ENCODE peak calls at places on chromosome X, in eight cellular contexts. One of them, this sample, is unnamed.

GRCh38 chrX:115892056-115892708 is 278.4 kb upstream of the AGTR2 start:
- DNase-seq in OCI-LY7: no peak
- DNase-seq in MM.1S: no peak
- DNase-seq in HCT116: peak
- DNase-seq in GM23338: no peak
- DNase-seq in GM23248: peak
- DNase-seq in hepatocyte: peak
- DNase-seq in neural progenitor cell: no peak
- DNase-seq in this sample: peak

GRCh38 chrX:36534900-36535299 is 473.3 kb upstream of the FAM47C start:
- DNase-seq in neural progenitor cell: no peak
- DNase-seq in hepatocyte: no peak
- DNase-seq in MM.1S: no peak
- DNase-seq in HCT116: no peak
- DNase-seq in OCI-LY7: no peak
- DNase-seq in GM23248: no peak
- DNase-seq in GM23338: peak
- DNase-seq in this sample: no peak

GRCh38 chrX:154136627-154137161 is 7.3 kb upstream of the OPN1LW start:
- DNase-seq in MM.1S: peak
- DNase-seq in GM23338: peak
- DNase-seq in hepatocyte: peak
- DNase-seq in neural progenitor cell: peak
- DNase-seq in HCT116: peak
- DNase-seq in GM23248: peak
- DNase-seq in OCI-LY7: peak
- DNase-seq in this sample: peak

GRCh38 chrX:49286581-49286980 is 16.9 kb upstream of the GAGE10 start:
- DNase-seq in hepatocyte: no peak
- DNase-seq in OCI-LY7: no peak
- DNase-seq in neural progenitor cell: no peak
- DNase-seq in GM23338: no peak
- DNase-seq in HCT116: no peak
- DNase-seq in MM.1S: no peak
- DNase-seq in GM23248: no peak
- DNase-seq in this sample: no peak

GRCh38 chrX:110750526-110751189 is 45.0 kb downstream of the CHRDL1 start:
- DNase-seq in neural progenitor cell: peak
- DNase-seq in GM23338: no peak
- DNase-seq in GM23248: no peak
- DNase-seq in hepatocyte: no peak
- DNase-seq in OCI-LY7: no peak
- DNase-seq in MM.1S: no peak
- DNase-seq in HCT116: no peak
- DNase-seq in this sample: no peak

GRCh38 chrX:96713303-96713702 is 28.7 kb downstream of the DIAPH2 start:
- DNase-seq in GM23338: no peak
- DNase-seq in GM23248: no peak
- DNase-seq in neural progenitor cell: no peak
- DNase-seq in hepatocyte: peak
- DNase-seq in HCT116: no peak
- DNase-seq in OCI-LY7: no peak
- DNase-seq in MM.1S: no peak
- DNase-seq in this sample: peak

GRCh38 chrX:13742397-13743176 is 8.0 kb downstream of the OFD1 start:
- DNase-seq in GM23248: no peak
- DNase-seq in GM23338: peak
- DNase-seq in neural progenitor cell: no peak
- DNase-seq in HCT116: no peak
- DNase-seq in MM.1S: peak
- DNase-seq in OCI-LY7: peak
- DNase-seq in hepatocyte: peak
- DNase-seq in this sample: no peak

GRCh38 chrX:153441296-153441695 is 4.6 kb downstream of the TREX2 start:
- DNase-seq in neural progenitor cell: no peak
- DNase-seq in HCT116: no peak
- DNase-seq in OCI-LY7: no peak
- DNase-seq in hepatocyte: no peak
- DNase-seq in MM.1S: no peak
- DNase-seq in GM23248: no peak
- DNase-seq in GM23338: no peak
- DNase-seq in this sample: no peak

GRCh38 chrX:24553016-24553415 is 87.9 kb downstream of the PDK3 start:
- DNase-seq in hepatocyte: peak
- DNase-seq in GM23248: no peak
- DNase-seq in neural progenitor cell: no peak
- DNase-seq in MM.1S: no peak
- DNase-seq in HCT116: no peak
- DNase-seq in OCI-LY7: no peak
- DNase-seq in GM23338: no peak
- DNase-seq in this sample: no peak

GRCh38 chrX:93695981-93696380 is 22.0 kb downstream of the FAM133A start:
- DNase-seq in OCI-LY7: no peak
- DNase-seq in GM23248: no peak
- DNase-seq in hepatocyte: no peak
- DNase-seq in MM.1S: no peak
- DNase-seq in neural progenitor cell: no peak
- DNase-seq in GM23338: peak
- DNase-seq in HCT116: no peak
- DNase-seq in this sample: no peak

DNA sequence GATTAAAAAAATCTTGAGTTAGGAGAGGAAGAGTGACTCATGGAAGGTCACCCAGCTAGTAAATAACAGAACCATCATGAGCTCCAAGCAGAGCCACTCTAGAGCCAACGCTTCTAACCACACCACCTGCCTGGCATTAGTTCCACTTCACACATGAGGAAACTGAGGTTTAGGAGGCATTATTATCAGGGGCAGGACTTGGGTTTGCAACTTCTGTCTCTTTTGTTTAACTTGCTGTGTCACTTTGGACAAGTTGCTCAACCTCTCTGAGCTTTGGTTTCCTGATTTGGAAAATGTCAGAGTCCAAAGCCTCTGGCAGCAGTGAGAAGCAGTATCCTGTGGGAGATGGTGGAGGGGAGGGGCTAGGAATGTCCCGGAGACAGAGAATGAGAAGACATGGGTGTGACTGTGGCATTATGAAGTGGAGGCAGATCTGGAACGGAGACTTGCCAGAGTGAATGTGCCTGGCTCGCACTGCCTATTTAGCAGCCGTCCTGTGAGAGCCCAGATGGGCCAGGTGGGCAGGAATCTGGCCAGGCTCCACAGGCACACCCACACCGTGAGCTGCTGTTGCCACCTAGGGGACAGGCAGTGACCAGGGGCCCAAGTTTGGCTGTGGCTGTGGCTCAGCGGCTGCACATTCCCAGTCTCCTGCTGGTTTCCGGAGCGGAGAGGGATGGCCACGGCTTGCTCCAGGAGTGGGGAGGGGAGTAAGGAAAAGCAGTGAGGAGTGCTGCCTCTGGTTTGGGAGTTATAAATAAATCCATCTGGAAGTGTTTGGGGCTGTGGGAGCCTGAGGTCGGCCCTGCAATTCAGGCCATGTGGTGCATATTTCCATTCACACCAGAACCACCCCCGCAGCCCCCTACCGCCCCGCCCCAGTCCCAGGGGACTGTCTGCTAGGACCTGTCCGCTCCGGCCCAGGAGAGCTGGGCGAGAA is 93.4 kb downstream of the NHSL2 start:
- DNase-seq in OCI-LY7: no peak
- DNase-seq in neural progenitor cell: peak
- DNase-seq in MM.1S: no peak
- DNase-seq in GM23338: peak
- DNase-seq in HCT116: peak
- DNase-seq in hepatocyte: peak
- DNase-seq in GM23248: peak
- DNase-seq in this sample: peak
- TF ChIP-seq EZH2phosphoT487 in OCI-LY7: no peak
- TF ChIP-seq EZH2phosphoT487 in neural progenitor cell: no peak
- TF ChIP-seq EZH2phosphoT487 in MM.1S: no peak
- TF ChIP-seq EZH2phosphoT487 in GM23338: no peak
- TF ChIP-seq EZH2phosphoT487 in HCT116: no peak
- TF ChIP-seq EZH2phosphoT487 in hepatocyte: no peak
- TF ChIP-seq EZH2phosphoT487 in GM23248: no peak
- TF ChIP-seq EZH2phosphoT487 in this sample: no peak

DNA sequence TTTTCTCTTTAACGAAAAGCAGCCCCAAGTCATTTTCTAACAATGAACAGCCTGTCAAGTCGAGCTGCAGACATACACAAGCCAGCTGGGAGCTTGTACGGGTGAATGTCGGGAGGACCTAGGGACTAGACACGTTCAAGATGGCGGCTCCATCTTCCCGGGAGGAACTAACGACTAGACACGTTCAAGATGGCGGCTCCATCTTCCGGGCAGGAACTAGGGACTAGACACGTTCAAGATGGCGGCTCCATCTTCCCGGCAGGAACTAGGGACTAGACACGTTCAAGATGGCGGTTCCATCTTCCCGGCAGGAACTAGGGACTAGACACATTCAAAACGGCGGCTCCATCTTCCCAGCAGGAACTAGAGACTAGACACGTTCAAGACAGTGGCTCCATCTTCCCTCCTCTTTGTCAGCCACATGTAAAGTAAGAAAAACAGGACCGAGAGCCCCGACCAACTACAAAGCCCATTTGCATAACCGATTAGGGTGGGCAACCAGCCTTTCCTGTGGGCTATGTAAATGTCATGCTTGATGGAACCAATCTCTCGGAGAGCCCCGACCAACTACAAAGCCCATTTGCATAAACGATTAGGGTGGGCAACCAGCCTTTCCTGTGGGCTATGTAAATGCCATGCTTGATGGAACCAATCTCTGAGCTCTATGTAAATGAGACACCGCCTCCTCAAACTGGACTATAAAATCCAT is 175.5 kb downstream of the DHRSX start:
- DNase-seq in hepatocyte: no peak
- DNase-seq in neural progenitor cell: no peak
- DNase-seq in OCI-LY7: no peak
- DNase-seq in GM23338: no peak
- DNase-seq in GM23248: no peak
- DNase-seq in HCT116: no peak
- DNase-seq in MM.1S: no peak
- DNase-seq in this sample: no peak
- TF ChIP-seq EZH2phosphoT487 in hepatocyte: no peak
- TF ChIP-seq EZH2phosphoT487 in neural progenitor cell: no peak
- TF ChIP-seq EZH2phosphoT487 in OCI-LY7: no peak
- TF ChIP-seq EZH2phosphoT487 in GM23338: no peak
- TF ChIP-seq EZH2phosphoT487 in GM23248: no peak
- TF ChIP-seq EZH2phosphoT487 in HCT116: no peak
- TF ChIP-seq EZH2phosphoT487 in MM.1S: no peak
- TF ChIP-seq EZH2phosphoT487 in this sample: no peak

DNA sequence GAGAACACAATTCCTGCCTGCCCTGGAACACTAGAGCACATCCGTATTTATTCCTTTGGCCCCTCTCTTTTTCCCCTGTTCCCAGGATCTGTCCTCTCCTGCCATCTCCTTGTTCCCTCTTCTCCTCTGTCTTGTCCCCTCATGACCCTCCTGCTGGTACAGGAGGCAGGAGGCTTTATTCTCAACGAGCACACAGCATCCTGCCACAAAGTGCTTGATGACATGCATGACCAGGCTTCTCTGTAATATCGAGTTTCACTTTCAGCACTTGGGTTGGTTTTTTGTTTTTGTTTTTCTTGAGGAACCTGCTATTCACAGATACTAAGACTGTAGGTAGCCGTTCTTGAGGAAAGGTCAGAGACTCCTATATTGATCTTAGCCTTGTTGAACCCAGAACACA is 35.3 kb downstream of the NALF2 start:
- DNase-seq in HCT116: no peak
- DNase-seq in MM.1S: peak
- DNase-seq in OCI-LY7: peak
- DNase-seq in GM23248: no peak
- DNase-seq in hepatocyte: no peak
- DNase-seq in GM23338: no peak
- DNase-seq in neural progenitor cell: no peak
- DNase-seq in this sample: no peak
- TF ChIP-seq EZH2phosphoT487 in HCT116: no peak
- TF ChIP-seq EZH2phosphoT487 in MM.1S: no peak
- TF ChIP-seq EZH2phosphoT487 in OCI-LY7: no peak
- TF ChIP-seq EZH2phosphoT487 in GM23248: no peak
- TF ChIP-seq EZH2phosphoT487 in hepatocyte: no peak
- TF ChIP-seq EZH2phosphoT487 in GM23338: no peak
- TF ChIP-seq EZH2phosphoT487 in neural progenitor cell: no peak
- TF ChIP-seq EZH2phosphoT487 in this sample: no peak

GRCh38 chrX:123731987-123732678 is 719 bp downstream of the THOC2 start:
- DNase-seq in GM23338: peak
- DNase-seq in MM.1S: no peak
- DNase-seq in OCI-LY7: no peak
- DNase-seq in HCT116: no peak
- DNase-seq in hepatocyte: peak
- DNase-seq in GM23248: peak
- DNase-seq in neural progenitor cell: peak
- DNase-seq in this sample: peak

GRCh38 chrX:123732679-123733363 is at the start of gene THOC2:
- DNase-seq in MM.1S: peak
- DNase-seq in neural progenitor cell: peak
- DNase-seq in GM23338: peak
- DNase-seq in OCI-LY7: peak
- DNase-seq in HCT116: peak
- DNase-seq in GM23248: peak
- DNase-seq in hepatocyte: peak
- DNase-seq in this sample: peak

GRCh38 chrX:123728554-123728953 is 4.3 kb downstream of the THOC2 start:
- DNase-seq in OCI-LY7: no peak
- DNase-seq in MM.1S: no peak
- DNase-seq in GM23338: no peak
- DNase-seq in GM23248: no peak
- DNase-seq in HCT116: no peak
- DNase-seq in hepatocyte: no peak
- DNase-seq in neural progenitor cell: no peak
- DNase-seq in this sample: no peak

GRCh38 chrX:123728001-123728400 is 4.9 kb downstream of the THOC2 start:
- DNase-seq in GM23338: no peak
- DNase-seq in neural progenitor cell: no peak
- DNase-seq in hepatocyte: no peak
- DNase-seq in GM23248: no peak
- DNase-seq in OCI-LY7: no peak
- DNase-seq in HCT116: no peak
- DNase-seq in MM.1S: no peak
- DNase-seq in this sample: no peak

GRCh38 chrX:123731258-123731986 is 1.4 kb downstream of the THOC2 start:
- DNase-seq in GM23248: peak
- DNase-seq in MM.1S: no peak
- DNase-seq in neural progenitor cell: peak
- DNase-seq in OCI-LY7: peak
- DNase-seq in hepatocyte: peak
- DNase-seq in HCT116: no peak
- DNase-seq in GM23338: peak
- DNase-seq in this sample: peak
- TF ChIP-seq EZH2phosphoT487 in GM23248: no peak
- TF ChIP-seq EZH2phosphoT487 in MM.1S: no peak
- TF ChIP-seq EZH2phosphoT487 in neural progenitor cell: no peak
- TF ChIP-seq EZH2phosphoT487 in OCI-LY7: no peak
- TF ChIP-seq EZH2phosphoT487 in hepatocyte: no peak
- TF ChIP-seq EZH2phosphoT487 in HCT116: no peak
- TF ChIP-seq EZH2phosphoT487 in GM23338: no peak
- TF ChIP-seq EZH2phosphoT487 in this sample: no peak

DNA sequence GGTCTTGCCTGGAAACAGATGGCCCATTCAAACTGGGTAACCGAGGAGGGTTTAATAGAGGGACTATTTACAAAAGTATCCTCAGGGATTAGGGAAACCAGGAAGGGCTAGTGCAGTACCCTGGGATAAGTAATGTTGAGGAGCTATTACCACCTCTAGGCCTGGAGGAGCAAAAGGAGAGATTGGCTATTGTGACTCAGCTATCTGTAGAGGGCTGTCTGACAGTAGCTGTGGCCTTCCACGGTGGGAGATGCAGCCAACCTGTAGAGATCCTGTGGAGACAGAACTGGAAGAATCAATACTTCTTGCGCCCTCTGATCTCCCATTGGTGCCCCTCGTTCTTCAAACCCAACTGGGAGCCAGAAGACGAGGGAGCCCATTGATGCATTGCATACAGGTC is 34.1 kb upstream of the RPS6KA3 start:
- DNase-seq in GM23248: no peak
- DNase-seq in OCI-LY7: no peak
- DNase-seq in neural progenitor cell: peak
- DNase-seq in GM23338: no peak
- DNase-seq in HCT116: no peak
- DNase-seq in hepatocyte: no peak
- DNase-seq in MM.1S: no peak
- DNase-seq in this sample: no peak
- TF ChIP-seq EZH2phosphoT487 in GM23248: no peak
- TF ChIP-seq EZH2phosphoT487 in OCI-LY7: no peak
- TF ChIP-seq EZH2phosphoT487 in neural progenitor cell: no peak
- TF ChIP-seq EZH2phosphoT487 in GM23338: no peak
- TF ChIP-seq EZH2phosphoT487 in HCT116: no peak
- TF ChIP-seq EZH2phosphoT487 in hepatocyte: no peak
- TF ChIP-seq EZH2phosphoT487 in MM.1S: no peak
- TF ChIP-seq EZH2phosphoT487 in this sample: no peak